ENCODE peak calls at places on chromosomes 1 and 21, in six cellular contexts. One of them, this sample, is unnamed.

GRCh38 chr1:37051386-37051785 is 17.1 kb upstream of the GRIK3 start:
- DNase-seq in activated T-cell treated with anti-CD3 and anti-CD28 coated beads for 24 hours: no peak
- DNase-seq in H54: no peak
- DNase-seq in NB4: no peak
- DNase-seq in GM06990: no peak
- DNase-seq in endothelial cell: no peak
- DNase-seq in this sample: no peak

GRCh38 chr1:218741852-218742251 is 396.7 kb downstream of the TGFB2 start:
- DNase-seq in activated T-cell treated with anti-CD3 and anti-CD28 coated beads for 24 hours: no peak
- DNase-seq in H54: no peak
- DNase-seq in NB4: no peak
- DNase-seq in GM06990: no peak
- DNase-seq in endothelial cell: no peak
- DNase-seq in this sample: no peak

GRCh38 chr1:167663002-167663772 is 33.2 kb downstream of the RCSD1 start:
- DNase-seq in activated T-cell treated with anti-CD3 and anti-CD28 coated beads for 24 hours: no peak
- DNase-seq in H54: peak
- DNase-seq in NB4: peak
- DNase-seq in GM06990: peak
- DNase-seq in endothelial cell: no peak
- DNase-seq in this sample: no peak

GRCh38 chr1:114235956-114236355 is 82.3 kb upstream of the SYT6 start:
- DNase-seq in activated T-cell treated with anti-CD3 and anti-CD28 coated beads for 24 hours: no peak
- DNase-seq in H54: no peak
- DNase-seq in NB4: no peak
- DNase-seq in GM06990: no peak
- DNase-seq in endothelial cell: no peak
- DNase-seq in this sample: no peak

GRCh38 chr1:180642781-180643180 is 11.0 kb downstream of the XPR1 start:
- DNase-seq in activated T-cell treated with anti-CD3 and anti-CD28 coated beads for 24 hours: no peak
- DNase-seq in H54: no peak
- DNase-seq in NB4: no peak
- DNase-seq in GM06990: no peak
- DNase-seq in endothelial cell: no peak
- DNase-seq in this sample: no peak

GRCh38 chr21:38761531-38761930 is 44.2 kb upstream of the ETS2 start:
- DNase-seq in activated T-cell treated with anti-CD3 and anti-CD28 coated beads for 24 hours: no peak
- DNase-seq in H54: no peak
- DNase-seq in NB4: peak
- DNase-seq in GM06990: no peak
- DNase-seq in endothelial cell: no peak
- DNase-seq in this sample: no peak

GRCh38 chr1:76428027-76428426 is 353.5 kb downstream of the ST6GALNAC3 start:
- DNase-seq in activated T-cell treated with anti-CD3 and anti-CD28 coated beads for 24 hours: no peak
- DNase-seq in H54: no peak
- DNase-seq in NB4: no peak
- DNase-seq in GM06990: no peak
- DNase-seq in endothelial cell: no peak
- DNase-seq in this sample: no peak

GRCh38 chr1:226603030-226603960 is 54.7 kb downstream of the STUM start:
- DNase-seq in activated T-cell treated with anti-CD3 and anti-CD28 coated beads for 24 hours: no peak
- DNase-seq in H54: no peak
- DNase-seq in NB4: no peak
- DNase-seq in GM06990: no peak
- DNase-seq in endothelial cell: no peak
- DNase-seq in this sample: no peak

GRCh38 chr1:151961795-151962194 is 31.9 kb downstream of the S100A10 start:
- DNase-seq in activated T-cell treated with anti-CD3 and anti-CD28 coated beads for 24 hours: no peak
- DNase-seq in H54: no peak
- DNase-seq in NB4: no peak
- DNase-seq in GM06990: no peak
- DNase-seq in endothelial cell: no peak
- DNase-seq in this sample: no peak

GRCh38 chr1:155776414-155776813 is 80.6 kb downstream of the GON4L start:
- DNase-seq in activated T-cell treated with anti-CD3 and anti-CD28 coated beads for 24 hours: no peak
- DNase-seq in H54: no peak
- DNase-seq in NB4: peak
- DNase-seq in GM06990: no peak
- DNase-seq in endothelial cell: no peak
- DNase-seq in this sample: no peak

GRCh38 chr1:2548068-2548589 is 8.0 kb upstream of the TNFRSF14 start:
- DNase-seq in activated T-cell treated with anti-CD3 and anti-CD28 coated beads for 24 hours: peak
- DNase-seq in H54: peak
- DNase-seq in NB4: peak
- DNase-seq in GM06990: peak
- DNase-seq in endothelial cell: peak
- DNase-seq in this sample: peak

GRCh38 chr1:221611930-221612777 is 129.7 kb downstream of the DUSP10 start:
- DNase-seq in activated T-cell treated with anti-CD3 and anti-CD28 coated beads for 24 hours: no peak
- DNase-seq in H54: peak
- DNase-seq in NB4: peak
- DNase-seq in GM06990: no peak
- DNase-seq in endothelial cell: no peak
- DNase-seq in this sample: no peak

GRCh38 chr1:4108341-4108740 is 208.3 kb upstream of the C1orf174 start:
- DNase-seq in activated T-cell treated with anti-CD3 and anti-CD28 coated beads for 24 hours: no peak
- DNase-seq in H54: no peak
- DNase-seq in NB4: no peak
- DNase-seq in GM06990: no peak
- DNase-seq in endothelial cell: no peak
- DNase-seq in this sample: no peak

GRCh38 chr1:16915627-16915973 is 6.1 kb upstream of the CROCC start:
- DNase-seq in activated T-cell treated with anti-CD3 and anti-CD28 coated beads for 24 hours: no peak
- DNase-seq in H54: no peak
- DNase-seq in NB4: peak
- DNase-seq in GM06990: no peak
- DNase-seq in endothelial cell: no peak
- DNase-seq in this sample: no peak